ENCODE peak calls at places on chromosomes 1 and 21, in nine cellular contexts. B is CD8-positive, alpha-beta T cell; J is type B pancreatic cell; K is MCF 10A; T is LNCaP clone FGC; W is IMR-90; H is thoracic aorta; N is body of pancreas; U is coronary artery. G is an unnamed sample.

GRCh38 chr1:154760469-154760933 is 109.6 kb downstream of the KCNN3 start:
- DNase-seq in B (peak; percentile 84), J (peak; percentile 84), K (peak; percentile 45), T (no peak), W (no peak), H (no peak), N (peak; percentile 79), U (peak; percentile 62), G (no peak)

GRCh38 chr1:228457017-228457395 is 30.2 kb upstream of the RNF187 start:
- DNase-seq in B (no peak), J (no peak), K (no peak), T (no peak), W (no peak), H (no peak), N (no peak), U (no peak), G (no peak)

GRCh38 chr21:44780140-44780508 is 21.5 kb downstream of the UBE2G2 start:
- DNase-seq in B (no peak), J (no peak), K (no peak), T (no peak), W (no peak), H (no peak), N (no peak), U (peak; percentile 33), G (no peak)

GRCh38 chr1:43930168-43930948 is 3.2 kb upstream of the ARTN start:
- DNase-seq in B (no peak), J (no peak), K (peak; percentile 41), T (no peak), W (no peak), H (no peak), N (peak; percentile 35), U (no peak), G (no peak)

GRCh38 chr1:241482761-241483250 is 36.7 kb downstream of the FH start:
- DNase-seq in B (no peak), J (no peak), K (peak; percentile 78), T (no peak), W (peak; percentile 75), H (no peak), N (no peak), U (no peak), G (peak; percentile 12)

GRCh38 chr1:244173765-244174164 is 122.7 kb downstream of the ZBTB18 start:
- DNase-seq in B (no peak), J (no peak), K (no peak), T (no peak), W (no peak), H (no peak), N (no peak), U (no peak), G (no peak)

GRCh38 chr1:247385283-247385682 is 30.7 kb upstream of the NLRP3 start:
- DNase-seq in B (no peak), J (no peak), K (no peak), T (no peak), W (peak; percentile 40), H (no peak), N (no peak), U (no peak), G (no peak)

GRCh38 chr1:157968503-157968902 is 24.9 kb upstream of the KIRREL1 start:
- DNase-seq in B (no peak), J (no peak), K (peak; percentile 95), T (no peak), W (peak; percentile 85), H (no peak), N (no peak), U (no peak), G (peak; percentile 92)

GRCh38 chr1:28909198-28909597 is 5.2 kb upstream of the EPB41 start:
- DNase-seq in B (no peak), J (no peak), K (no peak), T (no peak), W (no peak), H (no peak), N (no peak), U (no peak), G (no peak)

GRCh38 chr1:28900562-28900961 is 13.8 kb upstream of the EPB41 start:
- DNase-seq in B (no peak), J (no peak), K (no peak), T (no peak), W (no peak), H (no peak), N (no peak), U (no peak), G (no peak)

GRCh38 chr1:28910379-28911125 is 3.8 kb upstream of the EPB41 start:
- DNase-seq in B (no peak), J (no peak), K (no peak), T (no peak), W (no peak), H (no peak), N (no peak), U (no peak), G (no peak)

GRCh38 chr1:28902738-28903137 is 11.6 kb upstream of the EPB41 start:
- DNase-seq in B (no peak), J (no peak), K (no peak), T (no peak), W (no peak), H (no peak), N (no peak), U (no peak), G (no peak)

DNA sequence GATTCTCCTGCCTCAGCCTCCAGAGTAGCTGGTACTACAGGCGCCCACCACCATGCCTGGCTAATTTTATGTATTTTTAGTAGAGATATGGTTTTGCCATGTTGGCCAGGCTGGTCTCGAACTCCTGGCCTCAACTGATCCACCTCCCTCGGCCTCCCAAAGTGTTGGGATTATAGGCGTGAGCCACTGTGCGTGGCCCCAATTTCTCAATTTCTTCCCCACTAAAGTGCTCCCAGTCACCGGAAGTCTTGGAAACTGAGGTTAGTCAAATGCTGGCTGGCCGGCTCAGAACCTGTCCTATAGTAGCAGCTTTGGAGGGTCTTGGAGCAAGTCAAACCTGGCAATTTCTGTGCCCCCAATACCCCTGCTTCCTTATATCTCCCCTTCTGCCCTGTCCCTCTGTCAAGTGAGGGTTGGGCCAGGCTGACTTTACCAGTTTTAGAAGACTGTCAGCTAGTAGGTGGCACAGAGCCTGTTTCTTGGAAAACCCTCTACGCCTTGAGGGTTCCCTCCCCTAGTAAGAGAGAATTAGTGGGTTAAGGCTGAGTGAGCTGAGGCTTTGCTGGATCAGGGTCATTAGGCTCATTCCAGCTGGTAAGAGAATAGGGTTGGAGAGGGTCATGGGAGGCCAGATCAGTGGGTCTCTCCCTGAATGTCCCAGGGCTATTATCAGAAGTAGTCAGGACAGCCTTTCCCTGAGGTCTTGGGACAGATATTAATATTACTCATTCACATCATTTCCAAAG is 8.3 kb upstream of the EPB41 start:
- DNase-seq in B (no peak), J (no peak), K (no peak), T (no peak), W (no peak), H (no peak), N (no peak), U (no peak), G (no peak)
- TF ChIP-seq CTCF in B (no peak), J (no peak), K (no peak), T (no peak), W (no peak), H (no peak), N (no peak), U (no peak), G (no peak)

DNA sequence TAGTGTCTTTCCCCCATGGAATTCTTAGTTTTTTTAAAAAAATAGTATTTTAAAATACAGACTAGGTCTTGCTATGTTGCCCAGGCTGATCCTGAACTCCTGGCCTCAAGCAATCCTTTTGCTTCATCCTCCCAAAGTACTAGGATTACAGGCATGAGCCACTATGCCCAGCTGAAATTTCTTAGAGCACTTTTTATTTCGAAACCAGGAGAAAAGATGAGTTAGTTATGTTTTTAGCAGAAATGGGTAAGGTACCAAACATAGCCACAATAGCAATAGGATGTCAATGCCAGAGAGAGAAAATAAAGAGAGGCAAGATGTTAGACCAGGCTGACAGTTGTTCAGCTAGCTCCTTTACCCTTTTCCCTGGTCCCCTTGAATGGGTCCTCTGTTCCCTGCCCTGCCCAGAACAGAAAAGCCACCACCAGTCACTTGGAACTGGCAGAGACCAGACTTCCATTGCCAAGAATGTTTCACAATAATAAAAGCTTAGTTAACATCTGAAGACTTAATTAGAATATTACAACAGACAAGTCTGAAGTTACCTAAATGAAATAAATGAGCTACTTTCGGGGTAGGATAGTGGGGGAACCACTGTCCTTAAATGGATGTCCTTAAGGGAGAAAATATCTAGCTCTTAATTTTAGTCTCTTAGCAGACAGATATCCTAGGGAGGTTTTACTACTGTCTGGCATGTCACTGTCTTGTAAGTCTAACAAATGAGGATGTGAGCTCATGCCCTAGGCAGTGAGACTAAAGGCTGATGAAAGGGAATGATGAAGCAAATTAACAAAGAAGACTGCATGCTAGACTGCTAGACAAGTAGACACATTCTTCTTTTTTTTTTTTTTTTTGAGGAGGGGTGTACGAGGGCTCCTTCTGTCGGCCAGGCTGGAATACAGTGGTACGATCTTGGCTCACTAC is 54.2 kb downstream of the ABL2 start:
- DNase-seq in B (no peak), J (no peak), K (peak; percentile 74), T (no peak), W (peak; percentile 55), H (no peak), N (no peak), U (no peak), G (no peak)
- TF ChIP-seq CTCF in B (no peak), J (no peak), K (no peak), T (no peak), W (no peak), H (no peak), N (no peak), U (no peak), G (no peak)

DNA sequence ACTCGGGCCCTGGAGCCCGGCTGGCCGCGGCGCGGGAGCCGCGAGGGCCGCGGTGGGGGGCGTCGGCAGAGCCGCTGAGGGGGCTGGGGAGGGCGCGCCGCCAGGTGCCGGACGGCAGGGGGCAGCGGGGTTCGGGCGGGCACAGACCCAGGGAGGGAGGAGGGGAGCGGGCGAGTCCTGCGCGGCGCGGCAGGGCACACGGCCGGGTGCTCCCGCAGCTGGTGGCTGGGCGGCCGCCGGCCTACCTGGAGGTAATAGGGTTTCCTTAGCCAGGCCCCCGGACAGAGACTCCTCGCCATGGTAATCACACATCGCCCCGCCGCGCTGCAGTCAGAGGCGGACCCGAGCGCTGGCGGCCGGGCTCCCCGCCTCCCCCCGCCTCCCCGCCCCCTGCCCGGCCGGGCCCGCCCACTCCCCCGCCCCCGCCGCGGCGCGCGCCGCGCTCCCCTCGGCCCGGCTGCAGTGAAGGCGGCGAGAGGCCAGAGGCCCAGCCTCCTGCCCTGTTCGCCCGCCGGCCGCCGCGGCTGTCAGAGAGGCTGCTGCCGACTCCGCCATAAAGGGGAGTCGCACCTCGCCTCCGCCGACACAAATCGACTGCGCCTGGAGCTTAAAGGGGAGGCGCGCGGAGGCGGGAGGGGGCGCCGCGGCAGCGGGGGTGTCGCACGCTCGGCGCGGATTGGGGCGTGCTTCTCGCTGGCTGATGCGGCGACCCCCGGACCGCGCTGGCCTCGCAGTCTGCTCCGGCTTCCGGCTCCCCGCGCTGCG is at the start of gene DIPK1A:
- DNase-seq in B (peak; percentile 64), J (peak; percentile 83), K (peak; percentile 70), T (no peak), W (peak; percentile 70), H (no peak), N (peak; percentile 73), U (peak; percentile 86), G (no peak)
- TF ChIP-seq CTCF in B (peak; percentile 29), J (peak; percentile 58), K (no peak), T (no peak), W (peak; percentile 23), H (no peak), N (peak; percentile 16), U (no peak), G (no peak)

DNA sequence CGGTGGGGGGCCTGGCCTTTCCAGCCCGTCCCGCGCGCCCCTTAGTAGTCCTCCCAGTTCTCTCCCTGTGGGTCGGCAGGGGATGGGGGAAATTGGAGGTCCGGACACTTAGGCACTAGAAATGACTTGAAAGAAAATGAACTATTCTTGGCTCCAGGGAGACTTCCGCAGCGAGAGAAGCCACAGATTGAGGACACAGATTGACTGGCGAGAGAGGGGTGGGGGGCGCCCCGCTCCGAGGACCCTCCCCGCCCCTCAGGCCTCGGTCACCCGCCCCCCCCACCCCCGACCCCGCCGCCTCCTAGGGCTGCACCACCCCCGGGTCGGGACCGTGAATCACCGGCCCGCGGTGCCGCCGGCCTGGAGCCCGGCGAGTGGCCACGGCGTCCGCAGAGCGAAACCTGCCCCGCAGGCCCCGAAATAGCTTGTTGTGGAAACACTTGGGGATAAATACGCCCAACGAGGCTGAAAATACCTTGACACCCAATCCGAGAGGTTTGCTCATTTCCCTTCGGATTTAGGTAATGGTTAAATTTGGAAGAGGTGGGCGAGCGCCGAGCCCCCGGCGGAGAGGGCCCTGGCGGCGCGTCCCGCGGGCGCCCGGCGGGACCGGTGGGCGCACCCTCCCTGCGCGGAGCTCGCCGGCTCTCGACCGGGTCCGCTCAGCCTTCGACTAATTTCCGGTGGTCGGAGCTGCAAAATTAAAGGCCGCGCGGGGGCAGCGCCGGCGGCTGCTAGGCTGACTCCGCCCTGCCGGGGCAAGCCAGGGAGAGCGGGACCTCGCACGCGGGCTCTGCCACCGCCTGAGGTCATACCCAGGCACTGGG is at the start of gene GFI1:
- DNase-seq in B (peak; percentile 37), J (no peak), K (no peak), T (no peak), W (no peak), H (no peak), N (peak; percentile 78), U (no peak), G (no peak)
- TF ChIP-seq CTCF in B (no peak), J (no peak), K (no peak), T (no peak), W (no peak), H (no peak), N (peak; percentile 38), U (no peak), G (no peak)

G was measured in kidney epithelial cell.